ENCODE peak calls at places on chromosome 11, in five cellular contexts. D is MM.1S, S is colonic mucosa, Q is prostate gland, Z is adrenal gland. O is an unnamed sample. For H3K36me3 and H3K4me1, the result is how much of the 10 kb centered on the place peaks cover.

GRCh38 chr11:10325398-10326079 is 20.7 kb downstream of the ADM start:
- DNase-seq in Q (no peak), D (no peak), S (no peak), Z (no peak), O (no peak)

GRCh38 chr11:64396079-64396591 is 37.2 kb downstream of the RPS6KA4 start:
- DNase-seq in D (no peak), Z (peak), Q (no peak), S (no peak), O (no peak)

GRCh38 chr11:123429336-123429735 is 733 bp upstream of the GRAMD1B start:
- DNase-seq in Q (no peak), S (no peak), Z (peak), D (no peak), O (no peak)

GRCh38 chr11:38460901-38461300 is 1862.9 kb upstream of the RAG2 start:
- DNase-seq in Q (peak), Z (no peak), S (no peak), D (no peak), O (no peak)

GRCh38 chr11:105838668-105839403 is 183.2 kb downstream of the MSANTD4 start:
- DNase-seq in S (no peak), Q (no peak), Z (no peak), D (no peak), O (no peak)

GRCh38 chr11:27255447-27255828 is 107.6 kb downstream of the CCDC34 start:
- DNase-seq in S (no peak), Z (no peak), Q (no peak), D (no peak), O (no peak)

GRCh38 chr11:131874070-131874469 is 503.7 kb downstream of the NTM start:
- DNase-seq in S (no peak), Z (no peak), Q (no peak), D (no peak), O (no peak)

GRCh38 chr11:71446942-71447688 is 1.1 kb downstream of the DHCR7 start:
- DNase-seq in S (peak), D (no peak), Q (peak), Z (peak), O (no peak)

GRCh38 chr11:44632466-44633123 is 67.1 kb downstream of the CD82 start:
- DNase-seq in Z (peak), Q (peak), D (no peak), S (peak), O (peak)

GRCh38 chr11:10450451-10451398 is 4.3 kb upstream of the AMPD3 start:
- DNase-seq in Q (peak), S (peak), D (peak), Z (peak), O (peak)

GRCh38 chr11:129861702-129862107 is 33.7 kb downstream of the NFRKB start:
- DNase-seq in S (peak), D (no peak), Q (peak), Z (peak), O (peak)

GRCh38 chr11:130583866-130584265 is 135.4 kb downstream of the ADAMTS15 start:
- DNase-seq in D (no peak), Z (no peak), Q (no peak), S (no peak), O (no peak)

GRCh38 chr11:85977751-85978160 is 91.1 kb downstream of the PICALM start:
- DNase-seq in D (no peak), Z (no peak), Q (no peak), S (no peak), O (no peak)

GRCh38 chr11:85974126-85974525 is 94.8 kb downstream of the PICALM start:
- DNase-seq in Z (peak), S (no peak), Q (no peak), D (no peak), O (peak)

GRCh38 chr11:85970593-85970992 is 98.3 kb downstream of the PICALM start:
- DNase-seq in Q (no peak), D (no peak), Z (no peak), S (no peak), O (no peak)

DNA sequence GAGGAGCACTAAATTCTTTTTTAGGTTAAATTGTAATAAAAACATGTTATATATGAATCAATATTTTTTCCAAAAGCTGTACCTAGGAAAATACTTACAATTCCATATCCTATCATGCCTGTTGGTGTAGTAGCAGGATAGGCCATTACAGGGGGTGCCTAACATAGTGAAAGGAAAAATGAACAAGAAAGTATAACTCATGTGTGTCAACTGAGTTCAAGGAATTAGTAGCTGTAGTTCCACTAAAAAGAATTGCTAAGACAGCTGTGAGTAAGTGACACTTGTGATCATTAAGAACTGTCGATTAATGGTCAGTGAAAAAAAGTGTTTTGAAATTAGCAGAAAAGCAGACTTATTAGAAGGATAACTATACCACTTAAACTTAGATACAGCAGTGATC is 92.4 kb downstream of the PICALM start:
- DNase-seq in S (no peak), Q (no peak), Z (no peak), D (no peak), O (no peak)
- H3K36me3 ChIP-seq in S (under half), Q (under half), Z (under half), D (under half), O (under half)

DNA sequence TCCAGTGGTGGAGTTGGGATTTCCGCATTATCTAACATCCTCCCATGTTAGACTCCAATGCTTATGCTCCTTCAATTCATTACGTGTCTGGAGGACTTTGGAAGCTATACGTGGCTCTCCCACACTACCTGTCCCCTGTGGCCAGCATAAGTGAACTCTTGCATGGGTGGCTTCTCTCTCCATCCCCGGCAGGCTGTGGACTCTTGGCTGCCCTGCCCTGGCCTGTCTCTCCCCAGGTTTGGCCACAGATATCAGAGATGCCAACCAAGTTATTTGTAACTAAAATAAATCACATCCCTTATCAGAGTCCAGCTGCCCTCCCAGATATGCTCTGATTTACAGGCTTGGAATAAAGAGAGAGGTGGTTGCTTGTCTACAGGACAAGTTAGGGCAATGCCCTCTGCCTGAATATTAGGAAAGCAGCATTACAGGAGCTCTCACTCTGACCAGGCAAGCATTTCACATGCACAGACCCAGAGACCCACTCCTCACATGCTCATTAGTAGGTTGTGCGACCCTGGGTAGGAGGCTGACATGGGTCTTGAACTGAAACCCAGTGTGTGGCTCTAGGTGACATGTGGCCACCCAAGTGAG is 4.6 kb downstream of the CD44 start:
- DNase-seq in Z (no peak), D (no peak), Q (no peak), S (no peak), O (no peak)
- H3K4me1 ChIP-seq in Z (under half), D (under half), Q (under half), S (under half), O (under half)

DNA sequence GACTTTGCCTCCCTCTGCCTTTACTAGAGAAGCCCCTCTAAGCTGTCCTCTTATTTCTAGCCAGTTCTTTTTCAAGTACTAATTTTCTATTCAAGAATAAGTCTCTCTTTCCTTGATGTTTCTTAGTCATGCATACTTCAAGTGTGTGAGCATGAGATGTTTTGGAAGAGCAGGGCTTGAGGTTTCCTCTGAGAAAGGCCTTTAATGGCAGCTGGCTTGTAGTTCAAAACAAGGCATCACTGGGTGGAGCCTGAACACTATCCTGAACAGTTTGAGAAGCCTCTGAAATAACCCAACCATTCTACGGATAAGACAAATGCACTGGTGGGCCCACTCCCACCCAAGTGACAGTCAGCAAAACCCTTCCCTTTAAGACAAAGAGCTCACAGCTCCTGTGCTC is 37.6 kb downstream of the CLDN25 start:
- DNase-seq in S (no peak), Q (no peak), D (no peak), Z (no peak), O (no peak)
- H3K36me3 ChIP-seq in S (under half), Q (under half), D (under half), Z (under half), O (under half)

DNA sequence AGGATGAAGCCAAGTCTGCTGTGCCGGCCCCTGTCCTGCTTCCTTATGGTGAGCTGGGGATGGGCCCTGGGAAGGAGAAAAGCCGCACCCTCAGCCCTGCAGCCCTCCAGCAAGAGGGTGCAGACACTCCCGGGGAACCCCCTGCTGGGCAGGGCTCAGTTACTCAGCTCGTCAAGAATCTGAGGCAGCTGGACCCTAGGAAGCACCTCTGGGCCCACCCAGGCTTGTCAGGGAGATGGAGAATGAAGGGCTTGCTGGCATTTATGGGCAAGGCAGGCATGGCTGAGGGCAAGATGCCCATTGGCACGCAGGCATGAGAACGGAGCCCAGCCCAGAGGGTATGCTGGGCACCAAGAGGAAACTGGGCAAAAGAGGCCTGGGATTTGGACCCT is 12.9 kb downstream of the RELT start:
- DNase-seq in S (no peak), D (no peak), Q (no peak), Z (no peak), O (no peak)
- H3K4me1 ChIP-seq in S (under half), D (under half), Q (under half), Z (under half), O (under half)

GRCh38 chr11:2942872-2943710 is 13.9 kb upstream of the PHLDA2 start:
- DNase-seq in D (no peak), S (no peak), Z (peak), Q (no peak), O (no peak)
- H3K36me3 ChIP-seq in D (under half), S (under half), Z (under half), Q (under half), O (under half)

GRCh38 chr11:96194571-96194970 is 148.4 kb downstream of the MAML2 start:
- DNase-seq in D (no peak), S (no peak), Q (no peak), Z (no peak), O (no peak)
- H3K4me1 ChIP-seq in D (under half), S (under half), Q (under half), Z (under half), O (under half)

GRCh38 chr11:8701891-8702597 is 19.5 kb downstream of the RPL27A start:
- DNase-seq in D (no peak), S (no peak), Z (no peak), Q (no peak), O (no peak)
- H3K36me3 ChIP-seq in D (under half), S (under half), Z (under half), Q (under half), O (under half)

GRCh38 chr11:115206365-115207022 is 297.7 kb downstream of the CADM1 start:
- DNase-seq in Q (no peak), S (no peak), Z (no peak), D (no peak), O (no peak)
- H3K4me1 ChIP-seq in Q (under half), S (under half), Z (under half), D (under half), O (under half)

GRCh38 chr11:79617561-79617960 is 176.7 kb upstream of the TENM4 start:
- DNase-seq in Z (no peak), D (no peak), S (no peak), Q (no peak), O (no peak)

GRCh38 chr11:79616392-79616831 is 175.6 kb upstream of the TENM4 start:
- DNase-seq in Q (no peak), Z (no peak), D (no peak), S (no peak), O (no peak)

GRCh38 chr11:79610678-79611077 is 169.8 kb upstream of the TENM4 start:
- DNase-seq in Q (no peak), D (no peak), Z (no peak), S (no peak), O (no peak)

GRCh38 chr11:79610139-79610538 is 169.3 kb upstream of the TENM4 start:
- DNase-seq in Q (no peak), D (no peak), Z (no peak), S (no peak), O (no peak)

DNA sequence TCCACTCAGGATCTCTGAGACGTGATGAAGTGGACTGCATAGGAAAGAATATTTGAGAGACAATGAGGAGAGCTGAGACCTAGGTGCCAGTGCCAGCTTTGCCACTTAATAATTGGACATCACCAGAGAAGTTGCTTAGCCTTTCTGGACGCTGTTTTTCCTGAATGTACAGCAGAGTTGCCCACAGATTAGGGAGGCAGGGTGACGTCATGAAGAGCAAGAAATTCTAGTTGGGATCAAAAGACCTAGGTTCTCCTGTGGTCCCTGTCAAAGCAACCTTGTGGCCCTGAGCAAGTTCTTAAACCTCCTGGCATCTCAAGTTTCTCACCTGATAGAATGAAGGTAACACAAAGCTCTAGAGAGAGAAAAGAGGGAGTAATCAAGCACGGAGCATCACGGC is 174.6 kb upstream of the TENM4 start:
- DNase-seq in Z (no peak), D (no peak), S (no peak), Q (no peak), O (no peak)
- H3K36me3 ChIP-seq in Z (under half), D (under half), S (under half), Q (under half), O (under half)